ENCODE peak calls at places on chromosome 14, in four cellular contexts. One of them, this sample, is unnamed.

GRCh38 chr14:101198398-101199027 is 295.0 kb upstream of the RTL1 start:
- DNase-seq in IMR-90: no peak
- DNase-seq in H1: no peak
- DNase-seq in H9: peak
- DNase-seq in this sample: no peak

GRCh38 chr14:105348945-105349699 is 34.6 kb downstream of the PACS2 start:
- DNase-seq in H1: no peak
- DNase-seq in IMR-90: no peak
- DNase-seq in H9: no peak
- DNase-seq in this sample: no peak

GRCh38 chr14:34212574-34212973 is 249.5 kb downstream of the SPTSSA start:
- DNase-seq in IMR-90: no peak
- DNase-seq in H9: no peak
- DNase-seq in H1: no peak
- DNase-seq in this sample: no peak

GRCh38 chr14:22489957-22490950 is 98.8 kb downstream of the DAD1 start:
- DNase-seq in H1: no peak
- DNase-seq in H9: no peak
- DNase-seq in IMR-90: no peak
- DNase-seq in this sample: no peak

GRCh38 chr14:97306785-97307246 is 509.6 kb downstream of the VRK1 start:
- DNase-seq in H9: no peak
- DNase-seq in H1: no peak
- DNase-seq in IMR-90: no peak
- DNase-seq in this sample: no peak

GRCh38 chr14:77615231-77616132 is 955 bp downstream of the SPTLC2 start:
- DNase-seq in H1: no peak
- DNase-seq in H9: no peak
- DNase-seq in IMR-90: peak
- DNase-seq in this sample: peak

GRCh38 chr14:91113829-91114078 is at the start of gene DGLUCY:
- DNase-seq in H9: no peak
- DNase-seq in H1: no peak
- DNase-seq in IMR-90: peak
- DNase-seq in this sample: no peak

GRCh38 chr14:54771411-54772027 is 131.1 kb downstream of the GCH1 start:
- DNase-seq in H9: no peak
- DNase-seq in H1: no peak
- DNase-seq in IMR-90: no peak
- DNase-seq in this sample: peak

GRCh38 chr14:21041676-21042433 is at the start of gene RNASE7:
- DNase-seq in H1: no peak
- DNase-seq in IMR-90: peak
- DNase-seq in H9: no peak
- DNase-seq in this sample: no peak

GRCh38 chr14:20655851-20656250 is 14.4 kb upstream of the OR6S1 start:
- DNase-seq in H9: no peak
- DNase-seq in H1: no peak
- DNase-seq in IMR-90: no peak
- DNase-seq in this sample: peak

GRCh38 chr14:75513911-75514672 is 8.2 kb upstream of the BATF start:
- DNase-seq in H1: no peak
- DNase-seq in H9: no peak
- DNase-seq in IMR-90: no peak
- DNase-seq in this sample: no peak

GRCh38 chr14:45785240-45785639 is 532.2 kb upstream of the MIS18BP1 start:
- DNase-seq in H9: no peak
- DNase-seq in H1: no peak
- DNase-seq in IMR-90: no peak
- DNase-seq in this sample: no peak

GRCh38 chr14:92985521-92985920 is 62.6 kb downstream of the CHGA start:
- DNase-seq in H1: no peak
- DNase-seq in IMR-90: no peak
- DNase-seq in H9: no peak
- DNase-seq in this sample: no peak

GRCh38 chr14:69716483-69717187 is 50.3 kb upstream of the SRSF5 start:
- DNase-seq in IMR-90: peak
- DNase-seq in H1: no peak
- DNase-seq in H9: no peak
- DNase-seq in this sample: peak

GRCh38 chr14:76968621-76969063 is 59.9 kb downstream of the IRF2BPL start:
- DNase-seq in H9: peak
- DNase-seq in H1: no peak
- DNase-seq in IMR-90: no peak
- DNase-seq in this sample: peak

GRCh38 chr14:94375552-94376107 is 12.8 kb downstream of the SERPINA1 start:
- DNase-seq in H9: no peak
- DNase-seq in H1: no peak
- DNase-seq in IMR-90: no peak
- DNase-seq in this sample: no peak

GRCh38 chr14:104932676-104933631 is 8.3 kb downstream of the PLD4 start:
- DNase-seq in IMR-90: peak
- DNase-seq in H1: peak
- DNase-seq in H9: peak
- DNase-seq in this sample: peak

GRCh38 chr14:75812592-75812991 is 151.5 kb downstream of the TTLL5 start:
- DNase-seq in IMR-90: no peak
- DNase-seq in H9: no peak
- DNase-seq in H1: no peak
- DNase-seq in this sample: no peak

GRCh38 chr14:96811985-96812667 is 14.9 kb downstream of the VRK1 start:
- DNase-seq in H9: no peak
- DNase-seq in H1: no peak
- DNase-seq in IMR-90: no peak
- DNase-seq in this sample: no peak

GRCh38 chr14:73802431-73803188 is 49.0 kb upstream of the PTGR2 start:
- DNase-seq in H1: no peak
- DNase-seq in H9: peak
- DNase-seq in IMR-90: no peak
- DNase-seq in this sample: peak

GRCh38 chr14:46973295-46973694 is 321.7 kb upstream of the RPL10L start:
- DNase-seq in IMR-90: no peak
- DNase-seq in H9: no peak
- DNase-seq in H1: no peak
- DNase-seq in this sample: no peak

DNA sequence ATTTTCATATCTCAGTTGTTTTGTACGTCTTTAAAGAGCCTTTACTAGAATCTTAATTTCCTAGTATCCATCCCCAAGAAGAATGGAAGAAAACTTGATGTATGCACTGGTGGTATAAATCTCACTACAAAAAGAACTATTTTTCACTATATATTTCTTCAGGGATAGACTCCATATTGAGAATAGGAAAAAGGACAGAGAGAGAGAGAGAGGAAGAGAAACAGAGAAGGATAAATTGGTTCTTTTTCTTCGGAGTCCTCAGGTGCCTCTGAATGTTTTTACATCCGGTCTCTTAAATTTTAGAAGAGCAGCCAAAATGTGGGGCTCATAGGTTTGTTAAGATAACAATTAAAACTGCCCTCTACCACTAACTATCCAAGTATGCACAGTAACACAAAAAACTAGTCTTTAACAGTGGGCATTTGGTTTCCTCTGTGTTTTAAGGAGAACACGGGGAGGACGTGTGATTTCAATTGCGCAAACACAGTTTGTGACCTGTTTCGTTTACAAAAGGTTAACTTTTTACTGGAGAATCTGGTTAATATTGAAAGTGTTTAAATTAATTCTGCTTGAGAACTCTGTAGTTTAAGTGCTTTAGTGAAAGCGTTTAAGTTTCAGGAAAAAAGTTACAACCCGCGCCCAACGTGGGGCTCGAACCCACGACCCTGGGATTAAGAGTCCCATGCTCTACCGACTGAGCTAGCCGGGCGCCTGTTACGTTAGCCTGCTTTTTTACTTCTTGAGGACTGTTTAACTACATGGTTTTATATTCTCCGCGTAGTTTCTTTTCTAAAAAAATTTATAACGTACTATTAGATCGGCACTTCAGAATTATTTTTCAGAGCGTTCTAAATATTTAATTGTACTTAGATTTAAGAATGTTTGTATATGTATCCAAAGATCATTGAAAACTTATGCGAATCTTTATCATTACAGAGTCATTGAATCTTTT is 5.1 kb upstream of the PSMA3 start:
- DNase-seq in IMR-90: peak
- DNase-seq in H1: peak
- DNase-seq in H9: peak
- DNase-seq in this sample: peak
- H4K5ac ChIP-seq in IMR-90: no peak
- H4K5ac ChIP-seq in H1: no peak
- H4K5ac ChIP-seq in H9: no peak
- H4K5ac ChIP-seq in this sample: no peak

GRCh38 chr14:49366416-49366815 is 219.8 kb downstream of the RPS29 start:
- DNase-seq in IMR-90: no peak
- DNase-seq in H9: no peak
- DNase-seq in H1: peak
- DNase-seq in this sample: peak
- H4K5ac ChIP-seq in IMR-90: no peak
- H4K5ac ChIP-seq in H9: no peak
- H4K5ac ChIP-seq in H1: no peak
- H4K5ac ChIP-seq in this sample: no peak

DNA sequence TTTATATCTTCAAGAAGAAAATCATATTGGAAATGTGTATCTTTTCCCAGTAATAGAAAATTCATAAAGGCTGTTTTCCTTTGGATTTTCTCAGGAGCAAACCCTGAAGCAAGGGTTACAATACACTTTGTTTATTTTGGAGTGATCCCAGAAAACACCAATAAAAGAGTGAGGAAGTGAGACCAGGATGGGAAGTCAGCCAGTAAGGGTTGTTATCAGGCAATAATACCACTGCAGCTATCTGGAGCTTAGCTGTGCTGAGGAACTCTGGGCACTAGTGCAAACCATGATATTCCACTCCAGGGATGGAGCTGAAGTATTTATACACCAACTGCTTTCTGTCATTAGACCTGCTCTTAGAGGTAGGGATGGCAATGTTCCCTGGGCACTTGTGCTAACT is 1002.3 kb downstream of the FLRT2 start:
- DNase-seq in IMR-90: peak
- DNase-seq in H1: no peak
- DNase-seq in H9: no peak
- DNase-seq in this sample: no peak
- H4K5ac ChIP-seq in IMR-90: no peak
- H4K5ac ChIP-seq in H1: no peak
- H4K5ac ChIP-seq in H9: no peak
- H4K5ac ChIP-seq in this sample: no peak

DNA sequence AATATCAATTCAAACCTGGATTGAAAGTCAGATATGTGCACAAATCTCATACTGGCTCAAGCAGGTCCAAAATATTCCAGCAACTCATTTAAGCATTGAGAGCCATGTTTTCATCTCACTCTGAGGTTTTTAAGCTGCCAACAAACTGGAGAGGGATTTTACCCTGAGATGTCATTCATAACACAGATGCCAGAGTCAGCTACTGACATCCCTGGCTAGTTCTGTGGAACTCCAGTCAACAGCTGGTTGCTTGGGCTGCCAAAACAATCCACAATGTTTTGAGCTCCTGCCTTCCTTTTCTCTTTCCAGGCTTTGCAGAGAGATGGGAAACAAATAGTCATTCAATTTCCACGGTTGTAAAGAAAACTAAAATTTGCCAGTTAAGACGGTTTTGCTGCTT is 621.2 kb upstream of the FBXO33 start:
- DNase-seq in H1: no peak
- DNase-seq in IMR-90: no peak
- DNase-seq in H9: no peak
- DNase-seq in this sample: no peak
- H4K5ac ChIP-seq in H1: no peak
- H4K5ac ChIP-seq in IMR-90: no peak
- H4K5ac ChIP-seq in H9: no peak
- H4K5ac ChIP-seq in this sample: no peak

DNA sequence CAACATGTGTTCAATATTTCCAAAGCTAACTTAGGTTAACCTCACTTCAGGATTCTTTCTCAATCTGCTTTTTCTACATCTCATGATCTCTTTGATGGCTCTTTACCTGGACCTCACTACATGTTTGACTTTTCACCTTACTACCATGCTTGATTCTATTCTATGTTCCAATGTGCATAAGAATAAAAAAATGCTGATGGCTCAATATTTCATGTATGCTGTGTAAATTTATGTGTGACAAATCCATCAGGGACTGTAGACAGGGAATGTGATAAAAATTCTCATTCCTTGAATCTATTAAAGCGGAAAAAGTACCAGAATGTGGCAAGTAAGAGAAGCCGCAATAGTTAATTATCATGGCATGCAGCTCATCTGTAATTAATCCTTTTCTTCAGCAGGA is 276.8 kb upstream of the PRKD1 start:
- DNase-seq in H1: no peak
- DNase-seq in IMR-90: no peak
- DNase-seq in H9: no peak
- DNase-seq in this sample: no peak
- H4K5ac ChIP-seq in H1: no peak
- H4K5ac ChIP-seq in IMR-90: no peak
- H4K5ac ChIP-seq in H9: no peak
- H4K5ac ChIP-seq in this sample: no peak

GRCh38 chr14:44404599-44405349 is 102.3 kb downstream of the FSCB start:
- DNase-seq in H9: no peak
- DNase-seq in IMR-90: no peak
- DNase-seq in H1: no peak
- DNase-seq in this sample: no peak

GRCh38 chr14:44403194-44403593 is 103.9 kb downstream of the FSCB start:
- DNase-seq in H9: no peak
- DNase-seq in IMR-90: no peak
- DNase-seq in H1: no peak
- DNase-seq in this sample: no peak

GRCh38 chr14:44405350-44405619 is 101.8 kb downstream of the FSCB start:
- DNase-seq in H1: no peak
- DNase-seq in IMR-90: no peak
- DNase-seq in H9: no peak
- DNase-seq in this sample: no peak

GRCh38 chr14:44404021-44404420 is 103.1 kb downstream of the FSCB start:
- DNase-seq in H9: no peak
- DNase-seq in H1: no peak
- DNase-seq in IMR-90: no peak
- DNase-seq in this sample: no peak
- H4K5ac ChIP-seq in H9: no peak
- H4K5ac ChIP-seq in H1: no peak
- H4K5ac ChIP-seq in IMR-90: no peak
- H4K5ac ChIP-seq in this sample: no peak

This sample was measured in mesendoderm.